ENCODE peak calls at places on chromosomes 5 and 9, in four cellular contexts. T is PC-3, Q is sigmoid colon, P is cardiac fibroblast. U is an unnamed sample.
A peak's percentile ranks its signal among the peaks of the same experiment; 100 is the strongest.

GRCh38 chr5:168878121-168878520 is 299.0 kb upstream of the PANK3 start:
- DNase-seq in T (no peak), Q (no peak), P (no peak), U (no peak)

GRCh38 chr9:114348906-114349482 is 19.3 kb downstream of the ORM2 start:
- DNase-seq in T (peak; percentile 72), Q (peak; percentile 95), P (peak; percentile 98), U (peak; percentile 97)

GRCh38 chr9:121393318-121393717 is 23.3 kb upstream of the STOM start:
- DNase-seq in T (peak; percentile 41), Q (no peak), P (no peak), U (no peak)

GRCh38 chr9:118829334-118829733 is 539.9 kb downstream of the BRINP1 start:
- DNase-seq in T (no peak), Q (no peak), P (no peak), U (no peak)

GRCh38 chr9:130225586-130225985 is 40.0 kb upstream of the HMCN2 start:
- DNase-seq in T (no peak), Q (no peak), P (no peak), U (no peak)

GRCh38 chr9:76365028-76365427 is 29.2 kb downstream of the RFK start:
- DNase-seq in T (peak; percentile 75), Q (no peak), P (peak; percentile 43), U (peak; percentile 58)

GRCh38 chr9:18909140-18910018 is 123.6 kb downstream of the SAXO1 start:
- DNase-seq in T (no peak), Q (no peak), P (no peak), U (no peak)

GRCh38 chr5:90020575-90021535 is 388.7 kb downstream of the CETN3 start:
- DNase-seq in T (peak; percentile 98), Q (no peak), P (peak; percentile 97), U (peak; percentile 96)

GRCh38 chr5:94968507-94969095 is 316.3 kb downstream of the MCTP1 start:
- DNase-seq in T (peak; percentile 79), Q (no peak), P (peak; percentile 78), U (peak; percentile 79)

GRCh38 chr9:38024036-38024681 is 44.9 kb downstream of the SHB start:
- DNase-seq in T (no peak), Q (peak; percentile 92), P (peak; percentile 72), U (peak; percentile 67)

GRCh38 chr5:39102684-39103155 is 28.5 kb upstream of the RICTOR start:
- DNase-seq in T (no peak), Q (no peak), P (peak; percentile 42), U (peak; percentile 42)

GRCh38 chr5:65663804-65664521 is 39.1 kb downstream of the SHLD3 start:
- DNase-seq in T (peak; percentile 10), Q (no peak), P (peak; percentile 36), U (peak; percentile 43)

GRCh38 chr5:179914032-179914755 is 6.5 kb upstream of the TBC1D9B start:
- DNase-seq in T (peak; percentile 91), Q (no peak), P (peak; percentile 39), U (peak; percentile 9)

GRCh38 chr5:62044989-62045388 is 261.0 kb upstream of the KIF2A start:
- DNase-seq in T (no peak), Q (no peak), P (no peak), U (no peak)

GRCh38 chr5:10595678-10596309 is 31.9 kb downstream of the ANKRD33B start:
- DNase-seq in T (peak; percentile 99), Q (no peak), P (peak; percentile 89), U (peak; percentile 85)

GRCh38 chr9:1049641-1050040 is 516 bp upstream of the DMRT2 start:
- DNase-seq in T (no peak), Q (no peak), P (no peak), U (no peak)

GRCh38 chr5:81980598-81981260 is 8.9 kb downstream of the ATG10 start:
- DNase-seq in T (no peak), Q (no peak), P (no peak), U (no peak)

GRCh38 chr5:31382051-31382878 is 149.6 kb downstream of the DROSHA start:
- DNase-seq in T (no peak), Q (no peak), P (no peak), U (no peak)

GRCh38 chr9:75200892-75201470 is 112.7 kb downstream of the OSTF1 start:
- DNase-seq in T (peak; percentile 74), Q (no peak), P (peak; percentile 59), U (peak; percentile 69)

GRCh38 chr9:95515272-95516113 is 1.3 kb downstream of the PTCH1 start:
- DNase-seq in T (no peak), Q (no peak), P (no peak), U (no peak)

GRCh38 chr5:169296456-169297220 is 4.3 kb downstream of the SLIT3 start:
- DNase-seq in T (no peak), Q (peak; percentile 81), P (peak; percentile 66), U (peak; percentile 30)

GRCh38 chr5:83475540-83476469 is 4.3 kb downstream of the VCAN start:
- DNase-seq in T (peak; percentile 66), Q (no peak), P (peak; percentile 93), U (peak; percentile 94)

GRCh38 chr5:150948539-150948938 is 43.8 kb upstream of the ZNF300 start:
- DNase-seq in T (no peak), Q (no peak), P (no peak), U (no peak)

GRCh38 chr5:150946351-150946905 is 41.6 kb upstream of the ZNF300 start:
- DNase-seq in T (no peak), Q (peak; percentile 94), P (peak; percentile 95), U (peak; percentile 93)

GRCh38 chr5:150945501-150945900 is 40.7 kb upstream of the ZNF300 start:
- DNase-seq in T (no peak), Q (no peak), P (peak; percentile 2), U (no peak)

DNA sequence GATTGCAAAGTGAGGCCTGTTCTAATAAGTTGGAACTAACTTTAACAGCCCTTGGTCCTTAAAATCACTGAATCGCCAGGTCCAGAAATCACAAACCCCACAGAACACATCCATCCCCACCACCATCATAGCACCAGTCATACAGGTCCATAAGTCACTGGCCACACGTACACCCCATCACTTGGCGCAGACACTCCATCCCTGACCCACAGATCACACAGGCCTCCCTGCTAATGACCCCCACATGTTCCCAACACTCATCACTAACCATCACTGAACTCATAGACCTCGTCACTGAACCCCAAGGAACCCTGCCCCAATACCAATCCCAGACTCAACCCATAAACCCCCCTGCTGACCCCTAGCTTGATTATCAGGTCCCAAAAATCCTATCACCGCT is 41.2 kb upstream of the ZNF300 start:
- DNase-seq in T (no peak), Q (no peak), P (peak; percentile 3), U (peak; percentile 9)
- H3K4me3 ChIP-seq in T (no peak overlapping the region), Q (peak overlapping the region; percentile 65), P (peak overlapping the region; percentile 66), U (peak overlapping the region; percentile 72)

DNA sequence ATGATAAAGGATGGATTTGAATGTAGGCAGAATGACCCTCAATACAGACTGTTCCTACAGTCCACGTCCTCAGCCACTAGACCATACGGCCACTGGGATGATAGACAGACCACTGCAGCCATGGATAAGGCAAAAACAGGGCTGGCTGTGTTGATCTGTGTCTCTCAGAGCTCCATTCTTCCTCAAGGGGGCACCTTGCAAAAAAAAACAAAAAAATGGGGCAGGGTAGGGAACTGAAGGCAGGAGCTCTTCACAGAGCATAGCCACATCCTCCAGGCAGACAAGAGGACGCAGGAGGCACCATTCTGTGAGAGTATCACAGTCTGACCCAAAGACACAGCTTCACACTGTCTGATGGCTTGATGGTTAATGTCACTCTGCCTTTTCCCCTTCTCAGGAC is 61.2 kb upstream of the GABRP start:
- DNase-seq in T (no peak), Q (no peak), P (no peak), U (no peak)
- TF ChIP-seq CTCF in T (no peak), Q (no peak), P (no peak), U (no peak)

GRCh38 chr5:157502143-157502647 is 42.2 kb downstream of the NIPAL4 start:
- DNase-seq in T (no peak), Q (peak; percentile 42), P (no peak), U (no peak)

GRCh38 chr5:157497875-157498611 is 38.0 kb downstream of the NIPAL4 start:
- DNase-seq in T (no peak), Q (peak; percentile 62), P (peak; percentile 27), U (no peak)

GRCh38 chr5:157492886-157493285 is 32.9 kb downstream of the NIPAL4 start:
- DNase-seq in T (no peak), Q (peak; percentile 55), P (no peak), U (no peak)

GRCh38 chr5:157494178-157494830 is 34.3 kb downstream of the NIPAL4 start:
- DNase-seq in T (no peak), Q (peak; percentile 25), P (no peak), U (no peak)

GRCh38 chr5:157496847-157497246 is 36.8 kb downstream of the NIPAL4 start:
- DNase-seq in T (no peak), Q (peak; percentile 42), P (no peak), U (no peak)
- H3K4me3 ChIP-seq in T (no peak overlapping the region), Q (no peak overlapping the region), P (no peak overlapping the region), U (no peak overlapping the region)

GRCh38 chr9:87064311-87064710 is 117.0 kb upstream of the GAS1 start:
- DNase-seq in T (no peak), Q (no peak), P (no peak), U (no peak)
- TF ChIP-seq CTCF in T (no peak), Q (no peak), P (no peak), U (no peak)

U was measured in fibroblast of pulmonary artery.